ENCODE peak calls at places on chromosomes 12 and 14, in eight cellular contexts. N is naive B cell; J is SW480; S is left ventricle myocardium inferior; G is NCI-H774; M is CD8-positive, alpha-beta T cell; T is T-helper 1 cell; X is GM20000. A is an unnamed sample.

GRCh38 chr12:28096649-28097048 is 93.6 kb upstream of the CCDC91 start:
- DNase-seq in N (no peak), J (no peak), X (no peak), G (no peak), T (no peak), S (no peak), M (no peak), A (no peak)

GRCh38 chr14:66603945-66604344 is 96.0 kb downstream of the GPHN start:
- DNase-seq in G (no peak), X (no peak), S (no peak), N (no peak), T (no peak), M (no peak), J (no peak), A (no peak)

GRCh38 chr12:104809706-104810385 is 148.2 kb downstream of the SLC41A2 start:
- DNase-seq in S (no peak), M (no peak), G (no peak), X (no peak), J (no peak), N (no peak), T (no peak), A (no peak)

GRCh38 chr14:39266589-39266870 is 32.8 kb downstream of the MIA2 start:
- DNase-seq in S (no peak), G (peak), M (no peak), X (peak), J (no peak), T (no peak), N (no peak), A (no peak)

GRCh38 chr14:93824076-93824475 is 35.8 kb upstream of the PRIMA1 start:
- DNase-seq in T (no peak), G (no peak), S (no peak), N (no peak), J (no peak), X (no peak), M (no peak), A (no peak)

GRCh38 chr14:77965919-77966435 is 166.1 kb downstream of the ADCK1 start:
- DNase-seq in G (peak), S (no peak), M (no peak), J (peak), N (peak), X (peak), T (no peak), A (no peak)

GRCh38 chr14:21382886-21383847 is 652 bp downstream of the SUPT16H start:
- DNase-seq in N (peak), X (peak), T (peak), G (peak), S (no peak), J (peak), M (peak), A (no peak)

GRCh38 chr14:68786491-68787234 is 6.2 kb downstream of the ZFP36L1 start:
- DNase-seq in T (no peak), J (peak), S (no peak), M (no peak), N (no peak), G (no peak), X (no peak), A (no peak)

GRCh38 chr14:64298773-64299172 is 4.6 kb upstream of the ESR2 start:
- DNase-seq in G (no peak), X (no peak), N (no peak), S (no peak), J (no peak), T (no peak), M (no peak), A (no peak)

GRCh38 chr14:105064721-105065143 is 498 bp downstream of the GPR132 start:
- DNase-seq in X (no peak), J (peak), S (no peak), T (peak), G (no peak), N (no peak), M (peak), A (no peak)

GRCh38 chr12:75955251-75955650 is 76.3 kb downstream of the PHLDA1 start:
- DNase-seq in N (no peak), X (no peak), J (no peak), M (no peak), T (no peak), G (no peak), S (no peak), A (no peak)

GRCh38 chr14:105093426-105094192 is 28.4 kb upstream of the GPR132 start:
- DNase-seq in T (peak), S (peak), M (peak), J (peak), X (peak), N (peak), G (peak), A (peak)